ENCODE peak calls at places on chromosomes 5 and 9, in ten cellular contexts. One of them, this sample, is unnamed.

GRCh38 chr9:89639367-89639795 is 34.6 kb downstream of the GADD45G start:
- DNase-seq in head of caudate nucleus: peak
- DNase-seq in mucosa of descending colon: no peak
- DNase-seq in stimulated activated CD8-positive, alpha-beta memory T cell treated with anti-CD3 and anti-CD28 coated beads, Interleukin-15, amount 100 ng/mL, for 4 hours: no peak
- DNase-seq in RWPE1: no peak
- DNase-seq in H4: no peak
- DNase-seq in RCC 7860: no peak
- DNase-seq in IMR-90: no peak
- DNase-seq in NCI-H82: no peak
- DNase-seq in activated CD4-positive, alpha-beta T cell treated with anti-CD3 and anti-CD28 coated beads, Interleukin-2, amount 50 U/mL, for 1 hour: no peak
- DNase-seq in this sample: no peak

GRCh38 chr5:90878549-90879196 is 320.1 kb downstream of the ADGRV1 start:
- DNase-seq in head of caudate nucleus: no peak
- DNase-seq in mucosa of descending colon: no peak
- DNase-seq in stimulated activated CD8-positive, alpha-beta memory T cell treated with anti-CD3 and anti-CD28 coated beads, Interleukin-15, amount 100 ng/mL, for 4 hours: no peak
- DNase-seq in RWPE1: peak
- DNase-seq in H4: peak
- DNase-seq in RCC 7860: peak
- DNase-seq in IMR-90: peak
- DNase-seq in NCI-H82: peak
- DNase-seq in activated CD4-positive, alpha-beta T cell treated with anti-CD3 and anti-CD28 coated beads, Interleukin-2, amount 50 U/mL, for 1 hour: no peak
- DNase-seq in this sample: no peak

GRCh38 chr5:37915078-37915736 is 75.4 kb upstream of the GDNF start:
- DNase-seq in head of caudate nucleus: no peak
- DNase-seq in mucosa of descending colon: no peak
- DNase-seq in stimulated activated CD8-positive, alpha-beta memory T cell treated with anti-CD3 and anti-CD28 coated beads, Interleukin-15, amount 100 ng/mL, for 4 hours: no peak
- DNase-seq in RWPE1: no peak
- DNase-seq in H4: no peak
- DNase-seq in RCC 7860: no peak
- DNase-seq in IMR-90: no peak
- DNase-seq in NCI-H82: no peak
- DNase-seq in activated CD4-positive, alpha-beta T cell treated with anti-CD3 and anti-CD28 coated beads, Interleukin-2, amount 50 U/mL, for 1 hour: no peak
- DNase-seq in this sample: peak

GRCh38 chr5:45411971-45412612 is 284.1 kb downstream of the HCN1 start:
- DNase-seq in head of caudate nucleus: no peak
- DNase-seq in mucosa of descending colon: no peak
- DNase-seq in stimulated activated CD8-positive, alpha-beta memory T cell treated with anti-CD3 and anti-CD28 coated beads, Interleukin-15, amount 100 ng/mL, for 4 hours: no peak
- DNase-seq in RWPE1: no peak
- DNase-seq in H4: no peak
- DNase-seq in RCC 7860: peak
- DNase-seq in IMR-90: peak
- DNase-seq in NCI-H82: no peak
- DNase-seq in activated CD4-positive, alpha-beta T cell treated with anti-CD3 and anti-CD28 coated beads, Interleukin-2, amount 50 U/mL, for 1 hour: no peak
- DNase-seq in this sample: no peak

GRCh38 chr5:119943148-119943547 is 313.8 kb downstream of the FAM170A start:
- DNase-seq in head of caudate nucleus: no peak
- DNase-seq in mucosa of descending colon: no peak
- DNase-seq in stimulated activated CD8-positive, alpha-beta memory T cell treated with anti-CD3 and anti-CD28 coated beads, Interleukin-15, amount 100 ng/mL, for 4 hours: no peak
- DNase-seq in RWPE1: peak
- DNase-seq in H4: no peak
- DNase-seq in RCC 7860: no peak
- DNase-seq in IMR-90: peak
- DNase-seq in NCI-H82: peak
- DNase-seq in activated CD4-positive, alpha-beta T cell treated with anti-CD3 and anti-CD28 coated beads, Interleukin-2, amount 50 U/mL, for 1 hour: no peak
- DNase-seq in this sample: no peak

GRCh38 chr9:132806306-132806705 is 71.8 kb downstream of the AK8 start:
- DNase-seq in head of caudate nucleus: no peak
- DNase-seq in mucosa of descending colon: no peak
- DNase-seq in stimulated activated CD8-positive, alpha-beta memory T cell treated with anti-CD3 and anti-CD28 coated beads, Interleukin-15, amount 100 ng/mL, for 4 hours: no peak
- DNase-seq in RWPE1: no peak
- DNase-seq in H4: no peak
- DNase-seq in RCC 7860: no peak
- DNase-seq in IMR-90: no peak
- DNase-seq in NCI-H82: no peak
- DNase-seq in activated CD4-positive, alpha-beta T cell treated with anti-CD3 and anti-CD28 coated beads, Interleukin-2, amount 50 U/mL, for 1 hour: no peak
- DNase-seq in this sample: no peak

GRCh38 chr9:114911167-114911821 is 19.1 kb downstream of the TNFSF8 start:
- DNase-seq in head of caudate nucleus: peak
- DNase-seq in mucosa of descending colon: no peak
- DNase-seq in stimulated activated CD8-positive, alpha-beta memory T cell treated with anti-CD3 and anti-CD28 coated beads, Interleukin-15, amount 100 ng/mL, for 4 hours: no peak
- DNase-seq in RWPE1: peak
- DNase-seq in H4: peak
- DNase-seq in RCC 7860: peak
- DNase-seq in IMR-90: peak
- DNase-seq in NCI-H82: peak
- DNase-seq in activated CD4-positive, alpha-beta T cell treated with anti-CD3 and anti-CD28 coated beads, Interleukin-2, amount 50 U/mL, for 1 hour: no peak
- DNase-seq in this sample: no peak

GRCh38 chr9:108057421-108058136 is 568.0 kb upstream of the KLF4 start:
- DNase-seq in head of caudate nucleus: no peak
- DNase-seq in mucosa of descending colon: no peak
- DNase-seq in stimulated activated CD8-positive, alpha-beta memory T cell treated with anti-CD3 and anti-CD28 coated beads, Interleukin-15, amount 100 ng/mL, for 4 hours: no peak
- DNase-seq in RWPE1: peak
- DNase-seq in H4: peak
- DNase-seq in RCC 7860: peak
- DNase-seq in IMR-90: peak
- DNase-seq in NCI-H82: no peak
- DNase-seq in activated CD4-positive, alpha-beta T cell treated with anti-CD3 and anti-CD28 coated beads, Interleukin-2, amount 50 U/mL, for 1 hour: no peak
- DNase-seq in this sample: no peak

GRCh38 chr5:68224561-68225187 is 9.1 kb downstream of the PIK3R1 start:
- DNase-seq in head of caudate nucleus: no peak
- DNase-seq in mucosa of descending colon: no peak
- DNase-seq in stimulated activated CD8-positive, alpha-beta memory T cell treated with anti-CD3 and anti-CD28 coated beads, Interleukin-15, amount 100 ng/mL, for 4 hours: no peak
- DNase-seq in RWPE1: peak
- DNase-seq in H4: no peak
- DNase-seq in RCC 7860: peak
- DNase-seq in IMR-90: peak
- DNase-seq in NCI-H82: no peak
- DNase-seq in activated CD4-positive, alpha-beta T cell treated with anti-CD3 and anti-CD28 coated beads, Interleukin-2, amount 50 U/mL, for 1 hour: no peak
- DNase-seq in this sample: no peak

GRCh38 chr5:168807261-168807660 is 228.1 kb upstream of the PANK3 start:
- DNase-seq in head of caudate nucleus: no peak
- DNase-seq in mucosa of descending colon: no peak
- DNase-seq in stimulated activated CD8-positive, alpha-beta memory T cell treated with anti-CD3 and anti-CD28 coated beads, Interleukin-15, amount 100 ng/mL, for 4 hours: no peak
- DNase-seq in RWPE1: no peak
- DNase-seq in H4: no peak
- DNase-seq in RCC 7860: no peak
- DNase-seq in IMR-90: no peak
- DNase-seq in NCI-H82: no peak
- DNase-seq in activated CD4-positive, alpha-beta T cell treated with anti-CD3 and anti-CD28 coated beads, Interleukin-2, amount 50 U/mL, for 1 hour: no peak
- DNase-seq in this sample: no peak

GRCh38 chr9:93586290-93587057 is 10.1 kb downstream of the PHF2 start:
- DNase-seq in head of caudate nucleus: no peak
- DNase-seq in mucosa of descending colon: peak
- DNase-seq in stimulated activated CD8-positive, alpha-beta memory T cell treated with anti-CD3 and anti-CD28 coated beads, Interleukin-15, amount 100 ng/mL, for 4 hours: no peak
- DNase-seq in RWPE1: no peak
- DNase-seq in H4: no peak
- DNase-seq in RCC 7860: no peak
- DNase-seq in IMR-90: no peak
- DNase-seq in NCI-H82: no peak
- DNase-seq in activated CD4-positive, alpha-beta T cell treated with anti-CD3 and anti-CD28 coated beads, Interleukin-2, amount 50 U/mL, for 1 hour: no peak
- DNase-seq in this sample: no peak

GRCh38 chr5:74123928-74124327 is 497.9 kb downstream of the ARHGEF28 start:
- DNase-seq in head of caudate nucleus: no peak
- DNase-seq in mucosa of descending colon: no peak
- DNase-seq in stimulated activated CD8-positive, alpha-beta memory T cell treated with anti-CD3 and anti-CD28 coated beads, Interleukin-15, amount 100 ng/mL, for 4 hours: no peak
- DNase-seq in RWPE1: no peak
- DNase-seq in H4: no peak
- DNase-seq in RCC 7860: no peak
- DNase-seq in IMR-90: no peak
- DNase-seq in NCI-H82: no peak
- DNase-seq in activated CD4-positive, alpha-beta T cell treated with anti-CD3 and anti-CD28 coated beads, Interleukin-2, amount 50 U/mL, for 1 hour: no peak
- DNase-seq in this sample: no peak

This sample was measured in GM12865.